ENCODE peak calls at places on chromosomes 11 and 22, in nine cellular contexts. One of them, this sample, is unnamed. For H3K27me3, the result is how much of the 10 kb centered on the place peaks cover.

GRCh38 chr11:65611028-65611757 is 2.8 kb downstream of the MAP3K11 start:
- DNase-seq in suprapubic skin: no peak
- DNase-seq in astrocyte: no peak
- DNase-seq in mesenchymal stem cell: no peak
- DNase-seq in aorta: peak
- DNase-seq in mammary epithelial cell: no peak
- DNase-seq in MM.1S: no peak
- DNase-seq in uterus: no peak
- DNase-seq in stomach: no peak
- DNase-seq in this sample: no peak

GRCh38 chr22:40417041-40417440 is 46.6 kb downstream of the SGSM3 start:
- DNase-seq in suprapubic skin: no peak
- DNase-seq in astrocyte: no peak
- DNase-seq in mesenchymal stem cell: no peak
- DNase-seq in aorta: no peak
- DNase-seq in mammary epithelial cell: no peak
- DNase-seq in MM.1S: no peak
- DNase-seq in uterus: no peak
- DNase-seq in stomach: no peak
- DNase-seq in this sample: no peak

GRCh38 chr11:127193916-127194315 is 193.3 kb upstream of the KIRREL3 start:
- DNase-seq in suprapubic skin: no peak
- DNase-seq in astrocyte: no peak
- DNase-seq in mesenchymal stem cell: no peak
- DNase-seq in aorta: no peak
- DNase-seq in mammary epithelial cell: no peak
- DNase-seq in MM.1S: no peak
- DNase-seq in uterus: no peak
- DNase-seq in stomach: no peak
- DNase-seq in this sample: no peak

GRCh38 chr11:71366076-71366475 is 82.1 kb downstream of the DHCR7 start:
- DNase-seq in suprapubic skin: no peak
- DNase-seq in astrocyte: no peak
- DNase-seq in mesenchymal stem cell: no peak
- DNase-seq in aorta: no peak
- DNase-seq in mammary epithelial cell: no peak
- DNase-seq in MM.1S: no peak
- DNase-seq in uterus: no peak
- DNase-seq in stomach: no peak
- DNase-seq in this sample: no peak

GRCh38 chr11:81007046-81007445 is 1566.2 kb upstream of the TENM4 start:
- DNase-seq in suprapubic skin: no peak
- DNase-seq in astrocyte: peak
- DNase-seq in mesenchymal stem cell: peak
- DNase-seq in aorta: no peak
- DNase-seq in mammary epithelial cell: no peak
- DNase-seq in MM.1S: peak
- DNase-seq in uterus: no peak
- DNase-seq in stomach: no peak
- DNase-seq in this sample: no peak

GRCh38 chr11:37748641-37749040 is 1150.6 kb upstream of the RAG2 start:
- DNase-seq in suprapubic skin: no peak
- DNase-seq in astrocyte: peak
- DNase-seq in mesenchymal stem cell: peak
- DNase-seq in aorta: no peak
- DNase-seq in mammary epithelial cell: no peak
- DNase-seq in MM.1S: no peak
- DNase-seq in uterus: no peak
- DNase-seq in stomach: no peak
- DNase-seq in this sample: no peak

GRCh38 chr11:27217948-27218410 is 145.0 kb downstream of the CCDC34 start:
- DNase-seq in suprapubic skin: no peak
- DNase-seq in astrocyte: peak
- DNase-seq in mesenchymal stem cell: peak
- DNase-seq in aorta: no peak
- DNase-seq in mammary epithelial cell: peak
- DNase-seq in MM.1S: no peak
- DNase-seq in uterus: no peak
- DNase-seq in stomach: no peak
- DNase-seq in this sample: no peak

GRCh38 chr11:86438685-86439084 is 64.0 kb downstream of the CCDC81 start:
- DNase-seq in suprapubic skin: no peak
- DNase-seq in astrocyte: peak
- DNase-seq in mesenchymal stem cell: peak
- DNase-seq in aorta: no peak
- DNase-seq in mammary epithelial cell: peak
- DNase-seq in MM.1S: no peak
- DNase-seq in uterus: no peak
- DNase-seq in stomach: no peak
- DNase-seq in this sample: no peak

GRCh38 chr11:112993808-112994207 is 32.6 kb downstream of the NCAM1 start:
- DNase-seq in suprapubic skin: no peak
- DNase-seq in astrocyte: no peak
- DNase-seq in mesenchymal stem cell: no peak
- DNase-seq in aorta: no peak
- DNase-seq in mammary epithelial cell: no peak
- DNase-seq in MM.1S: no peak
- DNase-seq in uterus: no peak
- DNase-seq in stomach: no peak
- DNase-seq in this sample: no peak

GRCh38 chr11:47451990-47452389 is 3.1 kb upstream of the RAPSN start:
- DNase-seq in suprapubic skin: no peak
- DNase-seq in astrocyte: no peak
- DNase-seq in mesenchymal stem cell: no peak
- DNase-seq in aorta: no peak
- DNase-seq in mammary epithelial cell: peak
- DNase-seq in MM.1S: no peak
- DNase-seq in uterus: no peak
- DNase-seq in stomach: no peak
- DNase-seq in this sample: no peak

GRCh38 chr22:50726643-50727340 is 11.2 kb upstream of the ACR start:
- DNase-seq in suprapubic skin: no peak
- DNase-seq in astrocyte: no peak
- DNase-seq in mesenchymal stem cell: no peak
- DNase-seq in aorta: peak
- DNase-seq in mammary epithelial cell: no peak
- DNase-seq in MM.1S: no peak
- DNase-seq in uterus: no peak
- DNase-seq in stomach: no peak
- DNase-seq in this sample: no peak

GRCh38 chr11:104798794-104799193 is 99.5 kb downstream of the CASP12 start:
- DNase-seq in suprapubic skin: no peak
- DNase-seq in astrocyte: no peak
- DNase-seq in mesenchymal stem cell: peak
- DNase-seq in aorta: no peak
- DNase-seq in mammary epithelial cell: no peak
- DNase-seq in MM.1S: peak
- DNase-seq in uterus: no peak
- DNase-seq in stomach: no peak
- DNase-seq in this sample: no peak

GRCh38 chr11:81658722-81659121 is 1074.9 kb downstream of the FAM181B start:
- DNase-seq in suprapubic skin: no peak
- DNase-seq in astrocyte: no peak
- DNase-seq in mesenchymal stem cell: no peak
- DNase-seq in aorta: no peak
- DNase-seq in mammary epithelial cell: peak
- DNase-seq in MM.1S: peak
- DNase-seq in uterus: no peak
- DNase-seq in stomach: no peak
- DNase-seq in this sample: no peak

GRCh38 chr11:92048415-92048814 is 176.2 kb upstream of the FAT3 start:
- DNase-seq in suprapubic skin: no peak
- DNase-seq in astrocyte: no peak
- DNase-seq in mesenchymal stem cell: no peak
- DNase-seq in aorta: no peak
- DNase-seq in mammary epithelial cell: peak
- DNase-seq in MM.1S: no peak
- DNase-seq in uterus: no peak
- DNase-seq in stomach: no peak
- DNase-seq in this sample: no peak

GRCh38 chr11:23021287-23021863 is 161.1 kb upstream of the CCDC179 start:
- DNase-seq in suprapubic skin: no peak
- DNase-seq in astrocyte: peak
- DNase-seq in mesenchymal stem cell: peak
- DNase-seq in aorta: no peak
- DNase-seq in mammary epithelial cell: no peak
- DNase-seq in MM.1S: peak
- DNase-seq in uterus: no peak
- DNase-seq in stomach: peak
- DNase-seq in this sample: peak

GRCh38 chr11:62295504-62295903 is 3.4 kb downstream of the SCGB1D4 start:
- DNase-seq in suprapubic skin: no peak
- DNase-seq in astrocyte: peak
- DNase-seq in mesenchymal stem cell: peak
- DNase-seq in aorta: no peak
- DNase-seq in mammary epithelial cell: peak
- DNase-seq in MM.1S: no peak
- DNase-seq in uterus: no peak
- DNase-seq in stomach: no peak
- DNase-seq in this sample: no peak

GRCh38 chr11:17917556-17917955 is 95.3 kb downstream of the SERGEF start:
- DNase-seq in suprapubic skin: no peak
- DNase-seq in astrocyte: no peak
- DNase-seq in mesenchymal stem cell: no peak
- DNase-seq in aorta: no peak
- DNase-seq in mammary epithelial cell: peak
- DNase-seq in MM.1S: no peak
- DNase-seq in uterus: no peak
- DNase-seq in stomach: no peak
- DNase-seq in this sample: no peak

GRCh38 chr11:21641839-21642238 is 551.0 kb upstream of the ANO5 start:
- DNase-seq in suprapubic skin: no peak
- DNase-seq in astrocyte: no peak
- DNase-seq in mesenchymal stem cell: no peak
- DNase-seq in aorta: no peak
- DNase-seq in mammary epithelial cell: no peak
- DNase-seq in MM.1S: no peak
- DNase-seq in uterus: no peak
- DNase-seq in stomach: no peak
- DNase-seq in this sample: no peak

GRCh38 chr22:30420401-30421178 is 5.0 kb upstream of the MTFP1 start:
- DNase-seq in suprapubic skin: no peak
- DNase-seq in astrocyte: peak
- DNase-seq in mesenchymal stem cell: peak
- DNase-seq in aorta: no peak
- DNase-seq in mammary epithelial cell: peak
- DNase-seq in MM.1S: no peak
- DNase-seq in uterus: no peak
- DNase-seq in stomach: no peak
- DNase-seq in this sample: peak
- H3K27ac ChIP-seq in suprapubic skin: peak
- H3K27ac ChIP-seq in astrocyte: peak
- H3K27ac ChIP-seq in mesenchymal stem cell: peak
- H3K27ac ChIP-seq in aorta: no peak
- H3K27ac ChIP-seq in mammary epithelial cell: peak
- H3K27ac ChIP-seq in MM.1S: no peak
- H3K27ac ChIP-seq in uterus: no peak
- H3K27ac ChIP-seq in stomach: peak
- H3K27ac ChIP-seq in this sample: peak

DNA sequence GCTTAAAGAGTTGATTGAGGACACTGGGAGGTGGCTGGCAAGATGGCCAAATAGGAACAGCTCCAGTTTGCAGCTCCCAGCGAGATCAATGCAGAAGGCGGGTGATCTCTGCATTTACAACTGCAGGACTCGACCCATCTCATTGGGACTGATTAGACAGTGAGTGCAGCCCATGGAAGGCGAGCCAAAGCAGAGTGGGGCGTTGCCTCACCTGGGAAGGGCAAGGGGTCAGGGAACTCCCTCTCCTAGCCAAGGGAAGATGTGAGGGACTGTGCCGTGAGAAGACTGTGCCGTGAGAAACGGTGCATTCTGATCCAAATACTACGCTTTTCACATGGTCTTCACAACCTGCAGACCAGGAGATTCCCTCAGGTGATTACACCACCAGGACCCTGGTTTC is 36.4 kb downstream of the ARHGAP32 start:
- DNase-seq in suprapubic skin: no peak
- DNase-seq in astrocyte: no peak
- DNase-seq in mesenchymal stem cell: no peak
- DNase-seq in aorta: no peak
- DNase-seq in mammary epithelial cell: no peak
- DNase-seq in MM.1S: no peak
- DNase-seq in uterus: no peak
- DNase-seq in stomach: no peak
- DNase-seq in this sample: no peak
- H3K27me3 ChIP-seq in suprapubic skin: under half
- H3K27me3 ChIP-seq in astrocyte: under half
- H3K27me3 ChIP-seq in mesenchymal stem cell: under half
- H3K27me3 ChIP-seq in aorta: under half
- H3K27me3 ChIP-seq in mammary epithelial cell: under half
- H3K27me3 ChIP-seq in MM.1S: under half
- H3K27me3 ChIP-seq in uterus: under half
- H3K27me3 ChIP-seq in stomach: under half
- H3K27me3 ChIP-seq in this sample: under half

GRCh38 chr22:18060646-18061620 is 16.9 kb upstream of the PEX26 start:
- DNase-seq in suprapubic skin: no peak
- DNase-seq in astrocyte: peak
- DNase-seq in mesenchymal stem cell: peak
- DNase-seq in aorta: no peak
- DNase-seq in mammary epithelial cell: peak
- DNase-seq in MM.1S: no peak
- DNase-seq in uterus: no peak
- DNase-seq in stomach: no peak
- DNase-seq in this sample: no peak
- H3K27ac ChIP-seq in suprapubic skin: no peak
- H3K27ac ChIP-seq in astrocyte: peak
- H3K27ac ChIP-seq in mesenchymal stem cell: peak
- H3K27ac ChIP-seq in aorta: peak
- H3K27ac ChIP-seq in mammary epithelial cell: peak
- H3K27ac ChIP-seq in MM.1S: no peak
- H3K27ac ChIP-seq in uterus: peak
- H3K27ac ChIP-seq in stomach: peak
- H3K27ac ChIP-seq in this sample: no peak

DNA sequence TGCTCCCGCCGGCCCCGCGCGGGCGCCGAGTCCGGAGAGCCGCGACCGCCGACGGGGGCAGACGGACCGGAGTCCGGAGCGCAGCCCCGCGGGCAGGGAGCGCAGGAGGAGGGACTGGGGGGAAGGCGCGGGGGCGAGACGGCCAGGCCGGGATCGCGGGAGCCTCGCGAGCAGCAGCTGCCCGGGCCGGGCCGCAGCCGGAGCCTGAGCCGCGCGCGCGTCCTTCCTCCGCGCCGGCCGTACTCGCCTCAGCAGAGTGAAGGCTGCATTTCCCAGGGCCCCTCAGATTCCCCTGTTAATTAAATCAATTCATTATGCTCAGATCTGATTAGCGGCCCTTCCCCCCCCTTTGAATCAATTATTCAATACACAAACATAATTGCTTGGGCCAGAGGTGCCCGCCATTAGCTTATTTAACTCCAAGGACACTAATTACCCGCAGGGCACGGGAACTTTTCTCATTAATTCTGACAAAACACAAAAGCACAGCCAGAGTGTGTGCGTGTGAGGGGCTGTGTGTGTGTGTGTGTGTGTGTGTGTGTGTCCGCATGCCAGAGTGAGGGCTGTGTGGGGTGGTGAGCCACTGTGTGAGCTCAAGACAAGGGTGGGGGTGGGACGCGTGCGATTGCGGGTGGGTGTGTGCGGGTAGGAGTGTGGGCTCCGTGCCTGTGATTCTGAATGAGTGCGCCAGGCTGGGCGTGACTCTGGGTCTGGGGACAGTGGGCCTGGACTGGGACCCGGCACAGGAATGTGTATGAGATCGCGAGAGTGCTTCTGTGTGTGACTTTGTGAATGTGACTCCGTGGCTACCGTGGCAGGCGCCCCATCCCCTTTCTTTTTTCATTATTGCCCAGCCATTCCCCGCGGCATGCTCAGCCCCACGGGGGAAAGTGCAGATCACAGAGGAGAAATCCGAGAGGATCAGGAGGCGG is 5.1 kb upstream of the LMO1 start:
- DNase-seq in suprapubic skin: peak
- DNase-seq in astrocyte: no peak
- DNase-seq in mesenchymal stem cell: no peak
- DNase-seq in aorta: no peak
- DNase-seq in mammary epithelial cell: no peak
- DNase-seq in MM.1S: no peak
- DNase-seq in uterus: peak
- DNase-seq in stomach: no peak
- DNase-seq in this sample: no peak
- H3K27me3 ChIP-seq in suprapubic skin: half or more
- H3K27me3 ChIP-seq in astrocyte: half or more
- H3K27me3 ChIP-seq in mesenchymal stem cell: half or more
- H3K27me3 ChIP-seq in aorta: under half
- H3K27me3 ChIP-seq in mammary epithelial cell: under half
- H3K27me3 ChIP-seq in MM.1S: under half
- H3K27me3 ChIP-seq in uterus: under half
- H3K27me3 ChIP-seq in stomach: under half
- H3K27me3 ChIP-seq in this sample: half or more